ENCODE peak calls at places on chromosome 10, in four cellular contexts. I, P, W and L are unnamed samples.

GRCh38 chr10:86340176-86340990 is 26.2 kb downstream of the GRID1 start:
- DNase-seq in I (no peak), P (no peak), W (no peak), L (no peak)

GRCh38 chr10:36602374-36602773 is 523.0 kb upstream of the ANKRD30A start:
- DNase-seq in I (no peak), P (peak), W (no peak), L (peak)

GRCh38 chr10:101226888-101227736 is 2.2 kb downstream of the LBX1 start:
- DNase-seq in I (peak), P (no peak), W (no peak), L (no peak)

GRCh38 chr10:131174211-131174565 is 137.3 kb downstream of the TCERG1L start:
- DNase-seq in I (no peak), P (no peak), W (no peak), L (no peak)

GRCh38 chr10:3783721-3784432 is 1.1 kb downstream of the KLF6 start:
- DNase-seq in I (peak), P (peak), W (peak), L (peak)

GRCh38 chr10:31659665-31660064 is 269.0 kb downstream of the ARHGAP12 start:
- DNase-seq in I (no peak), P (no peak), W (no peak), L (no peak)

GRCh38 chr10:133276435-133277201 is at the start of gene ADAM8:
- DNase-seq in I (peak), P (peak), W (no peak), L (no peak)

GRCh38 chr10:102309916-102310315 is 64.6 kb downstream of the GBF1 start:
- DNase-seq in I (no peak), P (no peak), W (peak), L (no peak)

GRCh38 chr10:11610855-11611247 is 599 bp downstream of the USP6NL start:
- DNase-seq in I (no peak), P (peak), W (peak), L (no peak)

GRCh38 chr10:30963994-30964930 is 67.4 kb downstream of the ZNF438 start:
- DNase-seq in I (no peak), P (no peak), W (no peak), L (no peak)

GRCh38 chr10:21515581-21516269 is 9.8 kb downstream of the SKIDA1 start:
- DNase-seq in I (no peak), P (no peak), W (no peak), L (no peak)

GRCh38 chr10:124075116-124075955 is 18.1 kb downstream of the CHST15 start:
- DNase-seq in I (no peak), P (no peak), W (no peak), L (no peak)

GRCh38 chr10:78944658-78945333 is 124.0 kb upstream of the ZMIZ1 start:
- DNase-seq in I (peak), P (peak), W (peak), L (peak)

GRCh38 chr10:63670291-63670898 is 149.2 kb downstream of the REEP3 start:
- DNase-seq in I (no peak), P (no peak), W (peak), L (no peak)

GRCh38 chr10:43409385-43410109 is 561 bp upstream of the HNRNPF start:
- DNase-seq in I (peak), P (no peak), W (no peak), L (no peak)

GRCh38 chr10:103894454-103894853 is 23.5 kb downstream of the STN1 start:
- DNase-seq in I (no peak), P (peak), W (no peak), L (peak)

GRCh38 chr10:124946945-124947344 is 5.0 kb downstream of the ZRANB1 start:
- DNase-seq in I (no peak), P (no peak), W (peak), L (no peak)

GRCh38 chr10:20747782-20748181 is 149.3 kb downstream of the NEBL start:
- DNase-seq in I (no peak), P (no peak), W (no peak), L (no peak)

GRCh38 chr10:61028861-61029361 is 84.9 kb upstream of the RHOBTB1 start:
- DNase-seq in I (no peak), P (no peak), W (no peak), L (peak)

GRCh38 chr10:17056781-17057191 is 72.8 kb downstream of the CUBN start:
- DNase-seq in I (no peak), P (peak), W (no peak), L (peak)

GRCh38 chr10:7932301-7933036 is 114.2 kb downstream of the TAF3 start:
- DNase-seq in I (no peak), P (no peak), W (no peak), L (no peak)

GRCh38 chr10:63120554-63120953 is 12.6 kb upstream of the NRBF2 start:
- DNase-seq in I (no peak), P (no peak), W (peak), L (no peak)